ENCODE peak calls at places on chromosome X, in seven cellular contexts. Q is thoracic aorta; B is pancreas; K is CD4-positive, CD25-positive, alpha-beta regulatory T cell; P is mucosa of descending colon; S is heart left ventricle; W is lung. E is an unnamed sample.

GRCh38 chrX:108156082-108156481 is 64.5 kb downstream of the ATG4A start:
- ATAC-seq in Q (no peak), B (no peak), K (no peak), P (no peak), S (no peak), W (no peak), E (no peak)

GRCh38 chrX:143363419-143363818 is 153.9 kb downstream of the SPANXN3 start:
- ATAC-seq in Q (no peak), B (no peak), K (no peak), P (no peak), S (no peak), W (no peak), E (no peak)

GRCh38 chrX:70096052-70096451 is 33.8 kb downstream of the OTUD6A start:
- ATAC-seq in Q (no peak), B (no peak), K (no peak), P (no peak), S (no peak), W (no peak), E (no peak)

GRCh38 chrX:71871367-71871766 is 39.3 kb upstream of the NHSL2 start:
- ATAC-seq in Q (no peak), B (no peak), K (no peak), P (no peak), S (no peak), W (no peak), E (no peak)

GRCh38 chrX:28349888-28350287 is 237.4 kb upstream of the IL1RAPL1 start:
- ATAC-seq in Q (no peak), B (no peak), K (no peak), P (no peak), S (no peak), W (no peak), E (no peak)

GRCh38 chrX:22520128-22520828 is 247.6 kb downstream of the CBLL2 start:
- ATAC-seq in Q (no peak), B (no peak), K (no peak), P (no peak), S (no peak), W (no peak), E (no peak)

GRCh38 chrX:302975-303374 is 15.6 kb downstream of the GTPBP6 start:
- ATAC-seq in Q (no peak), B (no peak), K (no peak), P (no peak), S (no peak), W (no peak), E (no peak)

GRCh38 chrX:108341947-108342346 is 96.3 kb downstream of the COL4A6 start:
- ATAC-seq in Q (no peak), B (no peak), K (no peak), P (no peak), S (no peak), W (no peak), E (no peak)

GRCh38 chrX:57232658-57233360 is 53.7 kb upstream of the FAAH2 start:
- ATAC-seq in Q (no peak), B (no peak), K (no peak), P (no peak), S (no peak), W (no peak), E (no peak)

GRCh38 chrX:13652256-13653021 is 502 bp upstream of the TCEANC start:
- ATAC-seq in Q (peak), B (no peak), K (no peak), P (no peak), S (no peak), W (no peak), E (no peak)
- H3K4me3 ChIP-seq in Q (peak), B (peak), K (peak), P (no peak), S (peak), W (no peak), E (peak)

GRCh38 chrX:106171293-106171692 is 3.2 kb downstream of the PWWP3B start:
- ATAC-seq in Q (no peak), B (no peak), K (no peak), P (peak), S (no peak), W (no peak), E (no peak)

GRCh38 chrX:106170318-106170717 is 2.2 kb downstream of the PWWP3B start:
- ATAC-seq in Q (no peak), B (peak), K (no peak), P (no peak), S (no peak), W (no peak), E (no peak)

GRCh38 chrX:106168107-106168506 is at the start of gene PWWP3B:
- ATAC-seq in Q (no peak), B (peak), K (no peak), P (peak), S (peak), W (no peak), E (no peak)
- H3K4me3 ChIP-seq in Q (no peak), B (no peak), K (no peak), P (no peak), S (no peak), W (no peak), E (no peak)

GRCh38 chrX:131729295-131729694 is 185.4 kb downstream of the OR13H1 start:
- ATAC-seq in Q (no peak), B (peak), K (no peak), P (peak), S (peak), W (peak), E (peak)
- H3K4me3 ChIP-seq in Q (no peak), B (peak), K (peak), P (no peak), S (no peak), W (peak), E (no peak)

GRCh38 chrX:24156177-24156576 is 6.6 kb downstream of the ZFX start:
- ATAC-seq in Q (no peak), B (no peak), K (no peak), P (no peak), S (no peak), W (no peak), E (no peak)

GRCh38 chrX:24153175-24153795 is 3.8 kb downstream of the ZFX start:
- ATAC-seq in Q (no peak), B (no peak), K (no peak), P (no peak), S (no peak), W (no peak), E (no peak)

GRCh38 chrX:24154490-24155034 is 5.0 kb downstream of the ZFX start:
- ATAC-seq in Q (no peak), B (no peak), K (no peak), P (no peak), S (no peak), W (no peak), E (no peak)

GRCh38 chrX:24151513-24151912 is 2.0 kb downstream of the ZFX start:
- ATAC-seq in Q (no peak), B (no peak), K (no peak), P (no peak), S (no peak), W (no peak), E (no peak)

DNA sequence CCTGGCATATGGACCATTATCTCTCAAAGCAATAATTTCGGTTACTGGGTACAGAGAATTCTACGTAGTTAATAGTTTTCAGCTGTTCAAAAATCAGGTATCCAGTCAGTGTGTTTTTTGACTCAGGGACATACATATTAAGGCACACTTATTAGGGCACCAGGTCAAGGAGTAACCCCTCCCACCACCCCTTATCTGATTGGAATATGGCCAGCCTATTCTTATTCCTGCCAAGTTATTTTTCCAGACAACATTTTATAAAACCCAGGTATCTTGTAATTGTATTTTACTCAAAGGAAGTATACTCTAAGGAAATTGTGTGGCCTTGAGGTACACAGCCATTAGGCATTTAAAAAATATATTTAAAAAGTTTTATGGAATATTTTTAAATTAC is 4.3 kb downstream of the ZFX start:
- ATAC-seq in Q (no peak), B (no peak), K (no peak), P (no peak), S (no peak), W (no peak), E (no peak)
- H3K4me3 ChIP-seq in Q (no peak), B (no peak), K (peak), P (no peak), S (no peak), W (no peak), E (no peak)

GRCh38 chrX:24262309-24262708 is 51.6 kb downstream of the SUPT20HL2 start:
- ATAC-seq in Q (no peak), B (no peak), K (no peak), P (no peak), S (no peak), W (no peak), E (no peak)

GRCh38 chrX:24266996-24267395 is 46.9 kb downstream of the SUPT20HL2 start:
- ATAC-seq in Q (no peak), B (no peak), K (no peak), P (no peak), S (no peak), W (no peak), E (no peak)

GRCh38 chrX:24268786-24269185 is 45.1 kb downstream of the SUPT20HL2 start:
- ATAC-seq in Q (no peak), B (no peak), K (no peak), P (no peak), S (no peak), W (no peak), E (no peak)

GRCh38 chrX:24260827-24261550 is 52.9 kb downstream of the SUPT20HL2 start:
- ATAC-seq in Q (no peak), B (peak), K (peak), P (peak), S (peak), W (peak), E (peak)

GRCh38 chrX:24264383-24264782 is 49.5 kb downstream of the SUPT20HL2 start:
- ATAC-seq in Q (no peak), B (no peak), K (no peak), P (no peak), S (no peak), W (no peak), E (no peak)
- H3K4me3 ChIP-seq in Q (no peak), B (no peak), K (no peak), P (no peak), S (no peak), W (no peak), E (no peak)

DNA sequence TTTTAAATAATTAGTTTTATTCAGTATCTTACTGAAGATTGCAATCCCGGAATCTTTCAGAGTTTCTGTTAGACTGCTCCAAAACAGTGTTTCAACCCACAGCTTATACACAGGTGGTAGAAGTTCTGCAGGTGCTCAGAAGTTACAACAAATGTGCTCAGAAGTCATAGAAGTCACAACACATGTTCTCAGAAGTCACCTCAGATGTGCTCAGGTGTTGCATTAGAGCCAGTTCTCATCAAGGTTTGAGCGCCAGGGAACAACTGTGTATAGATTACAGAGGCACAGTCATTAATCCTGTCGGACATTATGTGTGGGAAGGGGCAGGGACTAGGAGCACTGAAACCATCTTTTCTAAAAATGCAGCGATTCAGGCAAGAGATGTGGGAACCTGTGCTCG is 124.5 kb downstream of the ARSF start:
- ATAC-seq in Q (no peak), B (peak), K (no peak), P (no peak), S (no peak), W (no peak), E (no peak)
- H3K4me3 ChIP-seq in Q (no peak), B (no peak), K (no peak), P (no peak), S (no peak), W (no peak), E (no peak)

GRCh38 chrX:67543818-67544217 is at the start of gene AR:
- ATAC-seq in Q (peak), B (peak), K (no peak), P (peak), S (peak), W (peak), E (peak)

GRCh38 chrX:67546496-67547423 is 2.9 kb downstream of the AR start:
- ATAC-seq in Q (no peak), B (no peak), K (no peak), P (no peak), S (peak), W (no peak), E (no peak)

GRCh38 chrX:67544871-67545771 is 1.3 kb downstream of the AR start:
- ATAC-seq in Q (no peak), B (no peak), K (no peak), P (peak), S (peak), W (no peak), E (peak)

GRCh38 chrX:67544281-67544680 is 460 bp downstream of the AR start:
- ATAC-seq in Q (no peak), B (peak), K (no peak), P (no peak), S (peak), W (no peak), E (peak)

DNA sequence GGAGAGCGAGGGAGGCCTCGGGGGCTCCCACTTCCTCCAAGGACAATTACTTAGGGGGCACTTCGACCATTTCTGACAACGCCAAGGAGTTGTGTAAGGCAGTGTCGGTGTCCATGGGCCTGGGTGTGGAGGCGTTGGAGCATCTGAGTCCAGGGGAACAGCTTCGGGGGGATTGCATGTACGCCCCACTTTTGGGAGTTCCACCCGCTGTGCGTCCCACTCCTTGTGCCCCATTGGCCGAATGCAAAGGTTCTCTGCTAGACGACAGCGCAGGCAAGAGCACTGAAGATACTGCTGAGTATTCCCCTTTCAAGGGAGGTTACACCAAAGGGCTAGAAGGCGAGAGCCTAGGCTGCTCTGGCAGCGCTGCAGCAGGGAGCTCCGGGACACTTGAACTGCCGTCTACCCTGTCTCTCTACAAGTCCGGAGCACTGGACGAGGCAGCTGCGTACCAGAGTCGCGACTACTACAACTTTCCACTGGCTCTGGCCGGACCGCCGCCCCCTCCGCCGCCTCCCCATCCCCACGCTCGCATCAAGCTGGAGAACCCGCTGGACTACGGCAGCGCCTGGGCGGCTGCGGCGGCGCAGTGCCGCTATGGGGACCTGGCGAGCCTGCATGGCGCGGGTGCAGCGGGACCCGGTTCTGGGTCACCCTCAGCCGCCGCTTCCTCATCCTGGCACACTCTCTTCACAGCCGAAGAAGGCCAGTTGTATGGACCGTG is 2.1 kb downstream of the AR start:
- ATAC-seq in Q (no peak), B (no peak), K (no peak), P (peak), S (peak), W (no peak), E (peak)
- H3K4me3 ChIP-seq in Q (peak), B (peak), K (no peak), P (no peak), S (peak), W (peak), E (peak)

GRCh38 chrX:125203379-125203736 is 116.3 kb upstream of the TEX13C start:
- ATAC-seq in Q (no peak), B (no peak), K (no peak), P (peak), S (no peak), W (no peak), E (no peak)

GRCh38 chrX:125202486-125203378 is 116.9 kb upstream of the TEX13C start:
- ATAC-seq in Q (no peak), B (no peak), K (no peak), P (no peak), S (no peak), W (no peak), E (no peak)

GRCh38 chrX:125205084-125205917 is 114.4 kb upstream of the TEX13C start:
- ATAC-seq in Q (no peak), B (peak), K (no peak), P (peak), S (peak), W (peak), E (peak)

GRCh38 chrX:125203737-125204578 is 115.7 kb upstream of the TEX13C start:
- ATAC-seq in Q (peak), B (peak), K (no peak), P (peak), S (peak), W (no peak), E (peak)

DNA sequence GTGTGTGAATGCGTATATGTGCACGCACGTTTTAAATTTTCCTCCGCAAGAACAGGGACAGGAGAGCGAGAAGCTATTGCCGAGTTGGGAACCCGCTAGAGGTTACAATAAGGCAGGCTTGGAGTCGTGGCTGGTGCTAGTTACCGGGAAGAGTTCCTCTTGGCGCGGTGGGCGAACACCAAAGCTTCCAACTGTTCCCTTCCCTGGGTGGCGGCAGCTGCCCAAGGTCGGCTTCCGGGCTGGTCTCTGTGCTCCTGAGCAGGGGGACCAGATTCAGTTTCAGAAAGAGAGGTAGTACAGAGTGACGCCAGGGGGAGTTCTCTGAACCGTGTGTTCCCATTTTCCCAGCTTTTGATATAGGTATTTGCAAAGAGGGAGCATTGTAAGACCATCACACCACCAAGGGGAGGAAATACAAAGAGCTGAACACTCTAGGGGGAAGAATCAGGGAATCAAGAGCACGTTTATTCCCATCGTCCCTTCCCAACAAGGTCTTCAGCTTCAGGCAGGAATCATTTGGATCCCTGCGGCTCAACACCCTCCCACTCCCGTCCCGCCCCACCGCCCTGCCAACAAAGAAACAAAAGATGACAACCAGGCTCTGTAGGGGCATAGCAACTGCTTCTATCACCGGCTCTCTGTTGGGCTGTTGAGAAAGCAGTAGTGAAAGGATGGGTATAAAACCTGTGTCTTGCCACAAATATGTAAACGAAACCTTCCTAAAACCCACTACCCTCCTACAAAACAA is 113.6 kb upstream of the TEX13C start:
- ATAC-seq in Q (no peak), B (no peak), K (no peak), P (no peak), S (no peak), W (no peak), E (no peak)
- H3K4me3 ChIP-seq in Q (peak), B (no peak), K (no peak), P (no peak), S (peak), W (no peak), E (peak)

GRCh38 chrX:18098704-18099103 is 122.0 kb downstream of the BEND2 start:
- ATAC-seq in Q (no peak), B (no peak), K (no peak), P (no peak), S (peak), W (no peak), E (no peak)
- H3K4me3 ChIP-seq in Q (no peak), B (no peak), K (no peak), P (no peak), S (no peak), W (no peak), E (no peak)